ENCODE peak calls at places on chromosomes 13 and 19, in five cellular contexts. One of them, this sample, is unnamed. For H3K9me3, the result is how much of the 10 kb centered on the place peaks cover.

GRCh38 chr19:52957591-52957990 is 5.1 kb downstream of the ZNF816 start:
- DNase-seq in IMR-90: no peak
- DNase-seq in SK-N-SH: no peak
- DNase-seq in body of pancreas: no peak
- DNase-seq in CD4-positive, alpha-beta T cell: no peak
- DNase-seq in this sample: no peak

GRCh38 chr13:110359840-110360301 is 52.8 kb downstream of the COL4A2 start:
- DNase-seq in IMR-90: peak
- DNase-seq in SK-N-SH: no peak
- DNase-seq in body of pancreas: no peak
- DNase-seq in CD4-positive, alpha-beta T cell: no peak
- DNase-seq in this sample: no peak

GRCh38 chr13:31246918-31247317 is 47.1 kb downstream of the B3GLCT start:
- DNase-seq in IMR-90: no peak
- DNase-seq in SK-N-SH: no peak
- DNase-seq in body of pancreas: no peak
- DNase-seq in CD4-positive, alpha-beta T cell: no peak
- DNase-seq in this sample: no peak

GRCh38 chr13:113877149-113877990 is 13.5 kb upstream of the GAS6 start:
- DNase-seq in IMR-90: no peak
- DNase-seq in SK-N-SH: no peak
- DNase-seq in body of pancreas: no peak
- DNase-seq in CD4-positive, alpha-beta T cell: no peak
- DNase-seq in this sample: no peak

GRCh38 chr13:71879129-71879535 is 12.1 kb upstream of the DACH1 start:
- DNase-seq in IMR-90: peak
- DNase-seq in SK-N-SH: peak
- DNase-seq in body of pancreas: peak
- DNase-seq in CD4-positive, alpha-beta T cell: no peak
- DNase-seq in this sample: no peak

GRCh38 chr19:3682741-3683404 is 17.4 kb downstream of the PIP5K1C start:
- DNase-seq in IMR-90: peak
- DNase-seq in SK-N-SH: peak
- DNase-seq in body of pancreas: no peak
- DNase-seq in CD4-positive, alpha-beta T cell: no peak
- DNase-seq in this sample: no peak

GRCh38 chr13:95447766-95448165 is 104.8 kb upstream of the CLDN10 start:
- DNase-seq in IMR-90: no peak
- DNase-seq in SK-N-SH: no peak
- DNase-seq in body of pancreas: no peak
- DNase-seq in CD4-positive, alpha-beta T cell: no peak
- DNase-seq in this sample: no peak

GRCh38 chr13:54175470-54175869 is 1146.9 kb downstream of the OLFM4 start:
- DNase-seq in IMR-90: no peak
- DNase-seq in SK-N-SH: no peak
- DNase-seq in body of pancreas: no peak
- DNase-seq in CD4-positive, alpha-beta T cell: no peak
- DNase-seq in this sample: no peak

GRCh38 chr19:47434088-47434487 is 14.8 kb upstream of the MEIS3 start:
- DNase-seq in IMR-90: no peak
- DNase-seq in SK-N-SH: no peak
- DNase-seq in body of pancreas: no peak
- DNase-seq in CD4-positive, alpha-beta T cell: no peak
- DNase-seq in this sample: no peak

GRCh38 chr13:50626031-50626643 is 217.4 kb downstream of the DLEU7 start:
- DNase-seq in IMR-90: no peak
- DNase-seq in SK-N-SH: no peak
- DNase-seq in body of pancreas: no peak
- DNase-seq in CD4-positive, alpha-beta T cell: no peak
- DNase-seq in this sample: no peak

GRCh38 chr13:98999635-98999952 is 21.7 kb upstream of the DOCK9 start:
- DNase-seq in IMR-90: peak
- DNase-seq in SK-N-SH: no peak
- DNase-seq in body of pancreas: no peak
- DNase-seq in CD4-positive, alpha-beta T cell: no peak
- DNase-seq in this sample: no peak

GRCh38 chr13:75223981-75224742 is 257.8 kb downstream of the TBC1D4 start:
- DNase-seq in IMR-90: no peak
- DNase-seq in SK-N-SH: no peak
- DNase-seq in body of pancreas: no peak
- DNase-seq in CD4-positive, alpha-beta T cell: no peak
- DNase-seq in this sample: no peak

GRCh38 chr13:34216251-34216650 is 398.3 kb downstream of the RFC3 start:
- DNase-seq in IMR-90: no peak
- DNase-seq in SK-N-SH: no peak
- DNase-seq in body of pancreas: no peak
- DNase-seq in CD4-positive, alpha-beta T cell: no peak
- DNase-seq in this sample: no peak

GRCh38 chr19:33464733-33465115 is 56.9 kb downstream of the PEPD start:
- DNase-seq in IMR-90: no peak
- DNase-seq in SK-N-SH: no peak
- DNase-seq in body of pancreas: no peak
- DNase-seq in CD4-positive, alpha-beta T cell: no peak
- DNase-seq in this sample: no peak

GRCh38 chr19:3324405-3324856 is 42.0 kb upstream of the NFIC start:
- DNase-seq in IMR-90: no peak
- DNase-seq in SK-N-SH: peak
- DNase-seq in body of pancreas: peak
- DNase-seq in CD4-positive, alpha-beta T cell: peak
- DNase-seq in this sample: no peak

GRCh38 chr19:10719466-10719961 is 1.6 kb downstream of the DNM2 start:
- DNase-seq in IMR-90: no peak
- DNase-seq in SK-N-SH: no peak
- DNase-seq in body of pancreas: peak
- DNase-seq in CD4-positive, alpha-beta T cell: no peak
- DNase-seq in this sample: no peak

GRCh38 chr13:23159205-23159586 is 21.6 kb upstream of the SGCG start:
- DNase-seq in IMR-90: peak
- DNase-seq in SK-N-SH: peak
- DNase-seq in body of pancreas: no peak
- DNase-seq in CD4-positive, alpha-beta T cell: no peak
- DNase-seq in this sample: no peak

GRCh38 chr13:107138468-107138867 is 570.5 kb upstream of the ARGLU1 start:
- DNase-seq in IMR-90: no peak
- DNase-seq in SK-N-SH: no peak
- DNase-seq in body of pancreas: no peak
- DNase-seq in CD4-positive, alpha-beta T cell: no peak
- DNase-seq in this sample: no peak

GRCh38 chr13:88541993-88542392 is 870.8 kb downstream of the SLITRK5 start:
- DNase-seq in IMR-90: no peak
- DNase-seq in SK-N-SH: no peak
- DNase-seq in body of pancreas: no peak
- DNase-seq in CD4-positive, alpha-beta T cell: no peak
- DNase-seq in this sample: no peak

GRCh38 chr13:66660013-66660804 is 569.9 kb downstream of the PCDH9 start:
- DNase-seq in IMR-90: peak
- DNase-seq in SK-N-SH: no peak
- DNase-seq in body of pancreas: no peak
- DNase-seq in CD4-positive, alpha-beta T cell: no peak
- DNase-seq in this sample: no peak

GRCh38 chr13:76725211-76725610 is 161.0 kb downstream of the KCTD12 start:
- DNase-seq in IMR-90: peak
- DNase-seq in SK-N-SH: no peak
- DNase-seq in body of pancreas: no peak
- DNase-seq in CD4-positive, alpha-beta T cell: no peak
- DNase-seq in this sample: no peak

GRCh38 chr13:73971481-73971880 is 162.7 kb downstream of the KLF12 start:
- DNase-seq in IMR-90: no peak
- DNase-seq in SK-N-SH: no peak
- DNase-seq in body of pancreas: no peak
- DNase-seq in CD4-positive, alpha-beta T cell: no peak
- DNase-seq in this sample: no peak

GRCh38 chr13:41547253-41548000 is 90.1 kb downstream of the RGCC start:
- DNase-seq in IMR-90: no peak
- DNase-seq in SK-N-SH: no peak
- DNase-seq in body of pancreas: peak
- DNase-seq in CD4-positive, alpha-beta T cell: no peak
- DNase-seq in this sample: no peak

GRCh38 chr13:102117175-102117830 is 284.5 kb downstream of the FGF14 start:
- DNase-seq in IMR-90: no peak
- DNase-seq in SK-N-SH: no peak
- DNase-seq in body of pancreas: no peak
- DNase-seq in CD4-positive, alpha-beta T cell: no peak
- DNase-seq in this sample: no peak

GRCh38 chr19:43462887-43463380 is 2.5 kb downstream of the LYPD3 start:
- DNase-seq in IMR-90: no peak
- DNase-seq in SK-N-SH: no peak
- DNase-seq in body of pancreas: no peak
- DNase-seq in CD4-positive, alpha-beta T cell: no peak
- DNase-seq in this sample: no peak

DNA sequence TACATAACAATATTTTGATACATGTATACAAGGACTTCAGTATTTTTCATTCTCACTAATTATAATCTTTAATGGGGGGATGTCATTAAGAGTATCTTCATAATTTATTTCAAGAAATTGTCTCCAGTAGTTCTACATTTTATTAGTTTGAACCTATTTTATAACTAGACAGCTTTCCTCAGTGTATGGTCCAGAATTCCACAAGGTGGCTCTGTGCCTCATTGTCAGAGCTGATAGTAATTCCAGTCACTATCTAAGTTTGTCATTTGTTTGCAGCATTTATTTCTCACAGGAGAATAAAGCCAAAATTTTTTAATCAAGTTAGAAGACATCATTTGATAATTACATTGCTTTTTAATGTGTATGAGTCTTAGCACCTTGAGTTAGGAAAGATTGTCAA is 1633.0 kb upstream of the PCDH20 start:
- DNase-seq in IMR-90: peak
- DNase-seq in SK-N-SH: no peak
- DNase-seq in body of pancreas: no peak
- DNase-seq in CD4-positive, alpha-beta T cell: no peak
- DNase-seq in this sample: no peak
- TF ChIP-seq CTCF in IMR-90: peak
- TF ChIP-seq CTCF in SK-N-SH: peak
- TF ChIP-seq CTCF in body of pancreas: no peak
- TF ChIP-seq CTCF in CD4-positive, alpha-beta T cell: no peak
- TF ChIP-seq CTCF in this sample: no peak

GRCh38 chr19:23762548-23762883 is 3.8 kb upstream of the ZNF681 start:
- DNase-seq in IMR-90: no peak
- DNase-seq in SK-N-SH: no peak
- DNase-seq in body of pancreas: no peak
- DNase-seq in CD4-positive, alpha-beta T cell: no peak
- DNase-seq in this sample: peak

GRCh38 chr19:23766951-23767350 is 8.3 kb upstream of the ZNF681 start:
- DNase-seq in IMR-90: no peak
- DNase-seq in SK-N-SH: no peak
- DNase-seq in body of pancreas: no peak
- DNase-seq in CD4-positive, alpha-beta T cell: no peak
- DNase-seq in this sample: no peak

GRCh38 chr19:23758187-23759074 is at the start of gene ZNF681:
- DNase-seq in IMR-90: peak
- DNase-seq in SK-N-SH: peak
- DNase-seq in body of pancreas: peak
- DNase-seq in CD4-positive, alpha-beta T cell: peak
- DNase-seq in this sample: peak

GRCh38 chr19:23764781-23765180 is 6.1 kb upstream of the ZNF681 start:
- DNase-seq in IMR-90: no peak
- DNase-seq in SK-N-SH: no peak
- DNase-seq in body of pancreas: no peak
- DNase-seq in CD4-positive, alpha-beta T cell: no peak
- DNase-seq in this sample: no peak

DNA sequence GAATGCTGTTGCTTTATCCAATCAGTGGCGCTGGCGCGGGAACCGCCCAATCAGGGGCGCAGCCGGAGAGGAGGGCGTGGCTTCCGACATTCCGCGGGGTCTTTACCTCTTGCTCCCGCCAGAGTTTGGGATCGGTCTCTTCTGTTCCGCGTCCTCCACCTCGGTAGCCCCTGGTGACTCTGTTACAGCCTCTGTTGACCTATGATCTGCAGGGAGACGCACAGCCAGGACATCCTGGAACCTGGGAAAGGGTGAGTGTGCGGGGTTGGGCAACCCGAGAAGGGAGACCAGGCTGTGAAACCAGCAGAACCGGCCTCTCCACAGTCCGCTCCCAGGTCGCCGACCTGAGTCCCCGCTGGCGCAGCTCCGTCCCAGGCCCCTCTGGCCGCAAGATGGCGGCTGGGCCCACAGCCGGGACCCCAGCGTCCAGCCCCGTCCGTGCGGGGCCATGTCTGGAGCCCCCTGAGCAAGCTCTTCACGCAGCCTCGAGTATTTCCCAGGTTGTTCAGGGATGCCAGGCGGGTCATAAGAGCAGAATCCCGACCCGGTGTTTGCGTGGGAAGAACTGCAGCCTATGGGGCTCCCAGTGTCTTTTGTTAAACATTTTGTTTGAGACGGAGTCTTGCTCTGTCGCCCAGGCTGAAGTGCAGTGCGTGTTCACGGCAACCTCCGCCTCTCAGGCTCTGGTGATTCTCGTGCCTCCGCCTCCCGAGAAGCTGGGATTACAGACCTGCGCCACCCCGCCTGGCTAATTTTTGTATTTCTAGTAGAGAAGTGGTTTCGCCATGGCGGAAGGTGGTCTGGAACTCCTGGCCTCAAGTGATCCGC is 4.4 kb upstream of the ZNF681 start:
- DNase-seq in IMR-90: peak
- DNase-seq in SK-N-SH: peak
- DNase-seq in body of pancreas: peak
- DNase-seq in CD4-positive, alpha-beta T cell: peak
- DNase-seq in this sample: no peak
- H3K9me3 ChIP-seq in IMR-90: under half
- H3K9me3 ChIP-seq in SK-N-SH: under half
- H3K9me3 ChIP-seq in body of pancreas: under half
- H3K9me3 ChIP-seq in CD4-positive, alpha-beta T cell: under half
- H3K9me3 ChIP-seq in this sample: under half

GRCh38 chr19:7682175-7682855 is 1.7 kb downstream of the TRAPPC5 start:
- DNase-seq in IMR-90: no peak
- DNase-seq in SK-N-SH: no peak
- DNase-seq in body of pancreas: no peak
- DNase-seq in CD4-positive, alpha-beta T cell: peak
- DNase-seq in this sample: no peak
- TF ChIP-seq CTCF in IMR-90: peak
- TF ChIP-seq CTCF in SK-N-SH: no peak
- TF ChIP-seq CTCF in body of pancreas: no peak
- TF ChIP-seq CTCF in CD4-positive, alpha-beta T cell: no peak
- TF ChIP-seq CTCF in this sample: no peak

GRCh38 chr19:14940266-14940665 is 1.0 kb upstream of the OR7C2 start:
- DNase-seq in IMR-90: no peak
- DNase-seq in SK-N-SH: no peak
- DNase-seq in body of pancreas: no peak
- DNase-seq in CD4-positive, alpha-beta T cell: no peak
- DNase-seq in this sample: no peak
- H3K9me3 ChIP-seq in IMR-90: under half
- H3K9me3 ChIP-seq in SK-N-SH: under half
- H3K9me3 ChIP-seq in body of pancreas: under half
- H3K9me3 ChIP-seq in CD4-positive, alpha-beta T cell: under half
- H3K9me3 ChIP-seq in this sample: under half

GRCh38 chr19:50261446-50261970 is 58.1 kb downstream of the MYH14 start:
- DNase-seq in IMR-90: no peak
- DNase-seq in SK-N-SH: no peak
- DNase-seq in body of pancreas: no peak
- DNase-seq in CD4-positive, alpha-beta T cell: no peak
- DNase-seq in this sample: no peak

GRCh38 chr19:50266896-50267295 is 62.3 kb downstream of the KCNC3 start:
- DNase-seq in IMR-90: no peak
- DNase-seq in SK-N-SH: peak
- DNase-seq in body of pancreas: no peak
- DNase-seq in CD4-positive, alpha-beta T cell: no peak
- DNase-seq in this sample: no peak

GRCh38 chr19:50266041-50266440 is 62.6 kb downstream of the MYH14 start:
- DNase-seq in IMR-90: no peak
- DNase-seq in SK-N-SH: no peak
- DNase-seq in body of pancreas: no peak
- DNase-seq in CD4-positive, alpha-beta T cell: no peak
- DNase-seq in this sample: no peak

GRCh38 chr19:50263176-50263575 is 59.8 kb downstream of the MYH14 start:
- DNase-seq in IMR-90: no peak
- DNase-seq in SK-N-SH: no peak
- DNase-seq in body of pancreas: no peak
- DNase-seq in CD4-positive, alpha-beta T cell: no peak
- DNase-seq in this sample: no peak

GRCh38 chr19:50264483-50265186 is 61.2 kb downstream of the MYH14 start:
- DNase-seq in IMR-90: no peak
- DNase-seq in SK-N-SH: no peak
- DNase-seq in body of pancreas: no peak
- DNase-seq in CD4-positive, alpha-beta T cell: no peak
- DNase-seq in this sample: no peak
- TF ChIP-seq CTCF in IMR-90: no peak
- TF ChIP-seq CTCF in SK-N-SH: peak
- TF ChIP-seq CTCF in body of pancreas: no peak
- TF ChIP-seq CTCF in CD4-positive, alpha-beta T cell: no peak
- TF ChIP-seq CTCF in this sample: no peak